ENCODE peak calls at places on chromosome X, in ten cellular contexts. G is brain microvascular endothelial cell; W is astrocyte of the cerebellum; E is BE2C; K is choroid plexus epithelial cell; P is heart left ventricle; I is testis; R is CD4-positive, CD25-positive, alpha-beta regulatory T cell; T is IMR-90; S is fibroblast of lung. B is an unnamed sample.

GRCh38 chrX:125782184-125782583 is 383.9 kb downstream of the DCAF12L2 start:
- DNase-seq in E (no peak), W (no peak), K (no peak), R (no peak), P (no peak), G (no peak), T (no peak), I (no peak), S (no peak), B (no peak)

GRCh38 chrX:35380808-35381700 is 417.1 kb upstream of the MAGEB16 start:
- DNase-seq in P (no peak), R (peak; percentile 7), S (peak; percentile 1), T (peak; percentile 20), W (no peak), G (no peak), E (peak; percentile 16), K (peak; percentile 26), I (peak; percentile 17), B (peak; percentile 16)

GRCh38 chrX:38055170-38055847 is 49.0 kb downstream of the SYTL5 start:
- DNase-seq in T (peak; percentile 31), W (peak; percentile 60), K (peak; percentile 57), P (no peak), S (peak; percentile 79), G (peak; percentile 18), E (no peak), R (no peak), I (peak; percentile 25), B (no peak)

GRCh38 chrX:146224442-146224841 is 406.8 kb downstream of the SLITRK2 start:
- DNase-seq in E (no peak), P (no peak), S (no peak), W (no peak), K (no peak), G (no peak), T (no peak), I (no peak), R (no peak), B (peak; percentile 6)

GRCh38 chrX:38505583-38505982 is 55.8 kb upstream of the TSPAN7 start:
- DNase-seq in P (no peak), S (no peak), E (no peak), K (no peak), W (no peak), G (no peak), T (no peak), I (no peak), R (no peak), B (no peak)

GRCh38 chrX:73850124-73851013 is 287.4 kb downstream of the CHIC1 start:
- DNase-seq in E (peak; percentile 9), K (peak; percentile 53), P (no peak), G (peak; percentile 29), T (peak; percentile 38), W (peak; percentile 13), I (peak; percentile 33), S (peak; percentile 46), R (peak; percentile 15), B (peak; percentile 58)

GRCh38 chrX:112946227-112946626 is 105.6 kb upstream of the AMOT start:
- DNase-seq in R (no peak), S (no peak), G (no peak), T (no peak), W (no peak), E (no peak), I (no peak), P (no peak), K (no peak), B (no peak)

GRCh38 chrX:70079297-70079696 is 17.0 kb downstream of the OTUD6A start:
- DNase-seq in W (no peak), P (no peak), G (no peak), K (no peak), I (no peak), R (no peak), T (no peak), E (no peak), S (no peak), B (no peak)

GRCh38 chrX:78573630-78574029 is 85.5 kb downstream of the RTL3 start:
- DNase-seq in P (no peak), W (no peak), E (no peak), R (no peak), G (no peak), S (no peak), I (no peak), T (no peak), K (no peak), B (no peak)

GRCh38 chrX:40261955-40262596 is 164.3 kb upstream of the BCOR start:
- DNase-seq in W (no peak), T (peak; percentile 33), P (no peak), E (no peak), S (no peak), I (peak; percentile 21), K (peak; percentile 71), R (no peak), G (peak; percentile 16), B (no peak)

GRCh38 chrX:19747672-19748610 is 139.5 kb downstream of the SH3KBP1 start:
- DNase-seq in I (no peak), K (no peak), S (no peak), G (no peak), W (no peak), E (no peak), P (peak; percentile 18), R (peak; percentile 93), T (no peak), B (no peak)
- H3K4me3 ChIP-seq in I (no peak overlapping the region), K (no peak overlapping the region), S (no peak overlapping the region), G (no peak overlapping the region), W (no peak overlapping the region), E (no peak overlapping the region), P (no peak overlapping the region), R (peak overlapping the region; percentile 64), T (no peak overlapping the region), B (no peak overlapping the region)

GRCh38 chrX:11427082-11428033 is 134.1 kb downstream of the AMELX start:
- DNase-seq in P (peak; percentile 51), K (peak; percentile 46), S (no peak), I (peak; percentile 69), W (no peak), E (no peak), R (no peak), G (no peak), T (no peak), B (no peak)
- H3K4me3 ChIP-seq in P (peak overlapping the region; percentile 63), K (peak overlapping the region; percentile 70), S (peak overlapping the region; percentile 69), I (peak overlapping the region; percentile 55), W (peak overlapping the region; percentile 49), E (no peak overlapping the region), R (no peak overlapping the region), G (peak overlapping the region; percentile 63), T (peak overlapping the region; percentile 82), B (no peak overlapping the region)

DNA sequence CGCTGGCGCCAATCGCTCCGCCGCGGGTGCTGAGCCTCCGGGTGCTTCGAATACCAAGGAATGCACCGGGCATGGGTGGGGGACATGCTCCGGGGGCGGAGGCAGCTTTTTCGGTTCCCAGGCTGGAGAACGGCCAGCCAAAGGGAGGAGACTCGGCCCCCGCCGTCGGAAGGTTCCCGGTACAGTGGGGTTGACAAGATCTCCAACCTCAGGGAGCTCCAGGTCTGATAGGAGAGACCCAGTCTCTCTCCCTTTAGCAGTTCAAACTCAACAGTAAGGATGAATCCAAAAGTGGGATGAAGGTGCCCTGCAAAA is 29.1 kb upstream of the BCORL1 start:
- DNase-seq in K (no peak), T (no peak), W (no peak), S (no peak), R (no peak), I (no peak), E (no peak), G (no peak), P (no peak), B (no peak)
- H3K4me3 ChIP-seq in K (peak overlapping the region; percentile 46), T (no peak overlapping the region), W (no peak overlapping the region), S (peak overlapping the region; percentile 44), R (peak overlapping the region; percentile 19), I (no peak overlapping the region), E (no peak overlapping the region), G (peak overlapping the region; percentile 45), P (peak overlapping the region; percentile 48), B (peak overlapping the region; percentile 35)

DNA sequence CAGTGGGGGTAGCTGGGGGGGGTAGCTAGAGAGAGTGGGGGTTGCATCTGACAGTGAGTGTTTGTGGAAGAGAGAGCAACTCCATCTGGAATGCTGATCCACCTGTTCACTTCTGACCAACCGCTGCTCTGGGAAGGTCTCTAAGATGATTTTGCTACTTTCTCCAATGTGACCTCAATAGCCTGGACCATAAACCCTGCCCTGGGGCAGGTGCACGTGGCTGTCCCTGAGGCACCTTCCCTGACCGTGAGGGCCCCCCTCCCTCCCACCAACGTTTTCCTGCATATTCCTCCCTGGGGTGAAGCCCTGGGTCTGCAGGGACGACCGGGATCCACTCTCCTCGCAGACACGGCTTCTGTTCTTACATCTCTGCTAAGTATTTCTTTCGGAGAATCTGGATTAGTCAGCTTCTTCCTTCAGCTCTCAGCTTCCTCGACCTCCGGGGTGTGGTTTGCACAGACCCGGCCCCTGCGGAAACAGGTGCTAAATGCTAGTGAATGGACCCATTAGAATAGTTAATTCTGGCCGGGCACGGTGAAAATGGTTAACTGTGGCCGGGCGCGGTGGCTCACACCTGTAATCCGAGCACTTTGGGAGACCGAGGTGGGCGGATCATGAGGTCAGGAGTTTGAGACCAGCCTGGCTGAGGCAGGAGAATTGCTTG is 21.4 kb upstream of the PLCXD1 start:
- DNase-seq in E (no peak), P (peak; percentile 8), R (peak; percentile 58), G (no peak), I (no peak), S (no peak), W (no peak), T (no peak), K (no peak), B (peak; percentile 35)
- H3K4me3 ChIP-seq in E (no peak overlapping the region), P (no peak overlapping the region), R (no peak overlapping the region), G (no peak overlapping the region), I (no peak overlapping the region), S (no peak overlapping the region), W (no peak overlapping the region), T (no peak overlapping the region), K (no peak overlapping the region), B (no peak overlapping the region)

GRCh38 chrX:123188081-123188480 is 4.0 kb downstream of the GRIA3 start:
- DNase-seq in T (no peak), R (no peak), W (no peak), P (no peak), K (no peak), G (no peak), E (no peak), S (peak; percentile 40), I (no peak), B (no peak)

GRCh38 chrX:123184199-123184857 is at the start of gene GRIA3:
- DNase-seq in W (no peak), E (no peak), I (peak; percentile 26), S (peak; percentile 76), P (no peak), R (no peak), G (no peak), T (no peak), K (no peak), B (no peak)

GRCh38 chrX:123184858-123185251 is 777 bp downstream of the GRIA3 start:
- DNase-seq in G (no peak), I (peak; percentile 16), R (no peak), K (no peak), S (no peak), P (no peak), E (no peak), W (no peak), T (no peak), B (no peak)

GRCh38 chrX:123185714-123186113 is 1.6 kb downstream of the GRIA3 start:
- DNase-seq in P (no peak), I (no peak), T (no peak), S (peak; percentile 46), K (no peak), R (no peak), G (no peak), E (no peak), W (no peak), B (no peak)

DNA sequence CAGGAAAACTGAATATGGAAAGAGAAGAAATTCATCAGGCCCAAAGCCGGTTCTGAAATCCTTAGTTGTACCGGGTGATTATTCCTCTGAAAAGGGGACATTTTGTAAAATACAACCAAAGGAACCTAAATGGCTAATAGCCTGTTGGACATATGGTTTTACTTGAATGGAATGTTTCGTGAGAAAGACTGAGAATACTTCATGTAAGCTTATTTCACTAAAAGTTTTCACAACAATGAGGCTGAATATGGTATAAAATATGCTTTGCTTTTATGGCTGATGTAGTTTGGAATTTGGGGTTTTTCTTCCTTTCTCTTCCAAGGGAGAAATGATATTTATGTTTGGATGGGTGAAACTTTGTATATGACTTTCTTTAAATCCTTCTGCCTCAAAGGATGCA is 2.7 kb downstream of the GRIA3 start:
- DNase-seq in T (no peak), G (no peak), I (no peak), K (no peak), P (no peak), R (no peak), E (no peak), W (no peak), S (no peak), B (no peak)
- H3K4me3 ChIP-seq in T (no peak overlapping the region), G (no peak overlapping the region), I (no peak overlapping the region), K (no peak overlapping the region), P (no peak overlapping the region), R (no peak overlapping the region), E (no peak overlapping the region), W (no peak overlapping the region), S (no peak overlapping the region), B (no peak overlapping the region)